ENCODE peak calls at places on chromosomes 16 and 17, in six cellular contexts. T, M, K, E, A and N are unnamed samples.

GRCh38 chr17:40179923-40180659 is 2.8 kb downstream of the RAPGEFL1 start:
- DNase-seq in M (no peak), E (no peak), K (no peak), A (no peak), T (no peak), N (peak)

GRCh38 chr16:20114356-20114755 is 40.7 kb upstream of the GPR139 start:
- DNase-seq in T (peak), M (no peak), K (no peak), E (no peak), A (peak), N (no peak)

GRCh38 chr17:17738901-17739300 is 57.6 kb downstream of the RAI1 start:
- DNase-seq in T (no peak), E (no peak), K (peak), M (no peak), A (no peak), N (no peak)

GRCh38 chr17:77120866-77121265 is 19.9 kb upstream of the SEC14L1 start:
- DNase-seq in T (no peak), M (no peak), A (no peak), K (peak), E (no peak), N (no peak)

GRCh38 chr16:30756781-30757100 is 5.1 kb downstream of the CFAP119 start:
- DNase-seq in K (no peak), M (no peak), A (no peak), T (no peak), E (no peak), N (no peak)

GRCh38 chr17:68029512-68030215 is 5.9 kb upstream of the KPNA2 start:
- DNase-seq in A (no peak), K (no peak), E (no peak), T (no peak), M (no peak), N (no peak)

GRCh38 chr17:79631640-79632431 is 21.0 kb upstream of the RBFOX3 start:
- DNase-seq in K (no peak), E (no peak), M (no peak), T (no peak), A (no peak), N (no peak)

GRCh38 chr16:27287051-27287811 is 18.7 kb upstream of the NSMCE1 start:
- DNase-seq in T (no peak), K (no peak), A (no peak), E (no peak), M (no peak), N (no peak)

GRCh38 chr16:87226926-87227650 is 90.1 kb downstream of the C16orf95 start:
- DNase-seq in T (no peak), M (peak), A (no peak), K (peak), E (no peak), N (no peak)

GRCh38 chr17:73341350-73342056 is 29.7 kb upstream of the CDC42EP4 start:
- DNase-seq in E (no peak), K (no peak), M (no peak), A (no peak), T (no peak), N (no peak)

GRCh38 chr16:49464093-49464492 is 90.5 kb downstream of the C16orf78 start:
- DNase-seq in A (no peak), E (no peak), T (no peak), K (no peak), M (no peak), N (no peak)

GRCh38 chr17:7438050-7438614 is 1.2 kb upstream of the FGF11 start:
- DNase-seq in M (peak), T (peak), K (peak), E (peak), A (peak), N (peak)

GRCh38 chr17:81920612-81921530 is 2.9 kb upstream of the SIRT7 start:
- DNase-seq in A (no peak), T (no peak), E (no peak), M (no peak), K (no peak), N (no peak)

GRCh38 chr17:81923302-81924260 is 4.0 kb downstream of the MAFG start:
- DNase-seq in A (no peak), T (no peak), E (peak), K (no peak), M (peak), N (peak)

GRCh38 chr17:81921996-81922565 is 4.1 kb upstream of the SIRT7 start:
- DNase-seq in K (no peak), A (no peak), M (no peak), E (no peak), T (no peak), N (no peak)

GRCh38 chr17:81922566-81923301 is 4.8 kb upstream of the SIRT7 start:
- DNase-seq in A (no peak), K (no peak), T (no peak), E (no peak), M (no peak), N (no peak)

DNA sequence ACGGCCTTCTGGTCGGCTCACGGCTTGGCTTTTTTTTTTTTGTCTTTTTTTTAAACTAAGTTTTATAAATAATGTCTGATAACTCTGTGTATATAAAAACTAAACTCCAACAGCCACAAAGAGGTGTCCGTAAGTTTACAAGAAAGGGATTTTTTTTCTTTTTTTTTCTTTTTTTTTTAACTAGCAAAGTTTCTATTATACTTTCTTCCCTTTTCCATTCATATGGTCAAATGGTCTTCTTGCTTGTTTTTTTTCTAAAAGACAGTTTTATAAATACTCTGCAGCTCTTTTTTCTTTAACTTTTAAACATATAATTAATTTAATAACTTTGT is 3.5 kb upstream of the SIRT7 start:
- DNase-seq in M (no peak), K (no peak), A (no peak), E (no peak), T (no peak), N (no peak)
- H3K4me3 ChIP-seq in M (no peak), K (no peak), A (no peak), E (no peak), T (no peak), N (no peak)

GRCh38 chr16:66523861-66524354 is 26.0 kb downstream of the TK2 start:
- DNase-seq in K (peak), M (no peak), T (no peak), A (no peak), E (no peak), N (peak)
- H3K4me3 ChIP-seq in K (no peak), M (no peak), T (no peak), A (no peak), E (no peak), N (no peak)

GRCh38 chr17:32341857-32342602 is at the start of gene C17orf75:
- DNase-seq in M (peak), K (peak), A (peak), E (peak), T (peak), N (peak)

GRCh38 chr17:32345953-32346600 is 3.9 kb upstream of the ZNF207 start:
- DNase-seq in E (no peak), K (no peak), M (no peak), T (no peak), A (no peak), N (no peak)

GRCh38 chr17:32341141-32341856 is 674 bp downstream of the C17orf75 start:
- DNase-seq in M (no peak), K (peak), A (no peak), T (no peak), E (no peak), N (peak)

GRCh38 chr17:32348483-32348800 is 1.5 kb upstream of the ZNF207 start:
- DNase-seq in M (no peak), E (no peak), T (no peak), K (no peak), A (no peak), N (no peak)

GRCh38 chr17:32342603-32343325 is 791 bp upstream of the C17orf75 start:
- DNase-seq in T (no peak), M (no peak), E (no peak), K (no peak), A (no peak), N (no peak)
- H3K4me3 ChIP-seq in T (peak), M (peak), E (peak), K (no peak), A (no peak), N (peak)

GRCh38 chr16:15489016-15489415 is 54.6 kb downstream of the BMERB1 start:
- DNase-seq in T (no peak), A (no peak), M (no peak), K (no peak), E (no peak), N (no peak)
- H3K4me3 ChIP-seq in T (no peak), A (no peak), M (no peak), K (no peak), E (no peak), N (no peak)

GRCh38 chr16:89315271-89315670 is 97.8 kb downstream of the ZNF778 start:
- DNase-seq in K (no peak), M (no peak), A (no peak), E (no peak), T (no peak), N (no peak)
- H3K4me3 ChIP-seq in K (no peak), M (no peak), A (no peak), E (no peak), T (no peak), N (no peak)

GRCh38 chr17:78421534-78422266 is 43.3 kb downstream of the PGS1 start:
- DNase-seq in E (peak), T (peak), A (peak), M (peak), K (peak), N (peak)
- H3K4me3 ChIP-seq in E (no peak), T (no peak), A (no peak), M (no peak), K (no peak), N (no peak)

DNA sequence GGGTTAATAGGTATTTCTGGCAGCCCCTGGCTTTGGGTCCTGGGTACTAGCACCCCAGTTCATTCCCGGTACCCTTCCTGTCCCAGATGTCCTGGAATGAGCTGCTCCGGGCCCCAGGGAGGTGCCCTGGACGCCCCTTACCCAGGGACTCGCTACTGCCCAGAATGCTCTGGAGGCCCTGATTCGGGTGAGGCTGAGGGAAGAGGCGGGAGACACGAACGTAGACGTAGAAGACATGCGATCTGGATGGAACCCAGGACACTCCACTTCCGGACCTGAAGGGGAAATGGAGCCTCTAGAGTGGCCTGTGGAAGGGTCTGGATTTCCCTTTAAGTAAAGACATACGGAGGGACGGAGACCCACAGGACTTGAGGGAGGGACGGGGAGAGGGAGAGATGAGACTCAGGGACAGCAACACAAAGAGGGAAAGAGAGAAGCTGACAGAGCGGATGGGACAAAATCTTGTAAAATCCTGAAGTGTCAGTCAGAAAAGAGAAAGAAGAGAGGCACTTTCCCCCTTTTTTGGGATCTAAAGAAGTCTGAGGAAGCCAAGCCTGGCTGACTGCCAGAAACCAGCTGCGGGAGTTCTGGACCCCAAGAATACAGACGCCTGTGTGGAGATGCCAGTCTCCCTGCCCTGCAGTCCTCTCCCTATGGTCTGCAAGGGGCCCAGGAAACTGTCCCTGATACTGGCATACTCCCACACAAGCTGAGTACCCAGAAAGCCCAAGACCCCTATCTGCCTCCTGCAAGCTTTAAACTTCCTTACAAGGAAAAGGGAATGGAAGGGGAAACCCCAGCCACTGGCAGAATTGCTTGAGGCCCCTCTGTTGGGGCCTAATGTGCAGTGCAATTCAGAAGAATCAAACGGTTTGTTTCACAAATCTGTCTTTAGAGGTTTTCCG is 1.0 kb upstream of the HOXB13 start:
- DNase-seq in A (no peak), T (peak), M (no peak), E (no peak), K (no peak), N (no peak)
- H3K4me3 ChIP-seq in A (no peak), T (peak), M (peak), E (no peak), K (no peak), N (no peak)

GRCh38 chr16:10675861-10676260 is 18.9 kb downstream of the TEKT5 start:
- DNase-seq in A (no peak), M (no peak), K (no peak), T (no peak), E (no peak), N (no peak)
- H3K4me3 ChIP-seq in A (no peak), M (no peak), K (no peak), T (no peak), E (no peak), N (no peak)

DNA sequence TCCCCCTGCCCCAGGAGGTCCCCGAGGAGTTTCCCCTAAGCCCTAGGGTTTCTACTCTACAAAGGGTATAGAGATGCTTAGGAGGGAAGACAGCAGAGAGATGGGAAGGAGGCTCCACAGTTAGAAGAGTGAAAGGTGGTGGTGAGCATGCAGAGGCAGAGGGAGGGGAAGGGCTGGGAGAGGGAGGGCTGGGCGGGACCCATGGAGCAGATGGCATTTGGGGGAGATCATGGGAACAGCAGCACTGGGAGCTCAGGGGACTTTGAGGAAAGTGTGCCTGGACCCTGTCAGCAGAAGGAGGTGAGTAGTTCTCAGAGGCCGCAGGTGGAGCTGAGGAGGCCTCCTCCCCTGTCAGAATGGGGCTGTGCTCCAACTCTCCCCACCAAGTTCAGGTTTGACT is 650 bp upstream of the OTOP3 start:
- DNase-seq in E (no peak), T (no peak), A (no peak), M (no peak), K (no peak), N (no peak)
- H3K4me3 ChIP-seq in E (no peak), T (no peak), A (no peak), M (no peak), K (no peak), N (no peak)

DNA sequence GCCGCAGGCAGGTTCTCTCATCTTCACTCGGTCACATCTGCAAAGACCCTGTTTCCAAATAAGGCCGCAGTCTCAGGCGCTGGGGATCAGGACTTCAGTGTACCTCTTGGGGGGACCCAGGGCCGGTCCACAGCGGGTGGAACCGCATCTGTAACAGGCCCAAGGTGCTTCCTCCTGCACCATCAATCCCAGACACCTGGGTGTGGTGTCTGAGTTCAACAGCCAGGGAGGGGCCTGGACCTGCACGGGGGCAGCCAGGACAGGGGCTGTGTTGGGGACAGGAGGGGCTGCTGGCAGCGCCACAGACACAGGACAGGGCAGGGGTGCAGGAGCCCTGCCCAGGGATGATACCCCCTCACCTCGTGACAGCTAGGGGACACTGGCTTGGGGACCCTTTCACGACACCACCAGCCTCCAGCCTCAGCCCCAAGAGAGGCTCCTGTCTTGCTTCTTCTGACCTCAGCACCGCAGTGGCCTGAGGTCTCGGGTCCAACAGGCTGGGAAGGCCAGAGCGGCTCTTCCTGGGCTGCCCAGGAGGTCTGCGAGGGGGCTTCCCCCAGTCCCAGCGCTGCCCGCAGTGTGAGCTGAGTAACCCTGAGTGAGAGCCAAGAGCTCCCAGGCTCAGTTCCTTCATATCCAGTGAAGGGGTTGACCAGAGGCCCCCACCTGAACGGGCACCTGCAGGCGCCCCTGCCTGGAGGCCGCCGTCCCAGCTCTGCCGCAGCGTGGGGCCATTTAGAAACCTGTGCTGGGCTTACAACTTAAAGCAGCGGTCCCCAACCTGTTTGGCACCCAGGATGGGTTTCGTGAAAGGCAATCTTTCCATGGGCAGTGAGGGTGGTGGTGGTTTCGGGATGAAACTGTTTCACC is 30.7 kb upstream of the BAHCC1 start:
- DNase-seq in T (no peak), A (no peak), K (no peak), M (no peak), E (no peak), N (no peak)
- H3K4me3 ChIP-seq in T (no peak), A (no peak), K (no peak), M (no peak), E (peak), N (no peak)